ENCODE peak calls at places on chromosomes 16 and 17, in nine cellular contexts. E is Panc1; L is lung; D is KG1; J is posterior cingulate gyrus; G is stimulated activated CD4-positive, alpha-beta T cell treated with anti-CD3 and anti-CD28 coated beads, Interleukin-2, amount 100 ng/mL, for 4 hours; F is cardiac septum; K is stomach; W is NAMALWA. Z is an unnamed sample.

GRCh38 chr17:40326014-40326831 is 17.2 kb downstream of the RARA start:
- DNase-seq in G (no peak), K (no peak), W (peak), J (no peak), D (no peak), L (no peak), F (no peak), E (no peak), Z (no peak)

GRCh38 chr17:57422574-57423164 is 166.3 kb downstream of the MSI2 start:
- DNase-seq in F (no peak), K (no peak), D (no peak), W (no peak), G (no peak), E (peak), J (no peak), L (no peak), Z (no peak)

GRCh38 chr17:44912763-44913544 is 2.3 kb downstream of the GFAP start:
- DNase-seq in D (no peak), K (no peak), E (no peak), F (peak), J (no peak), L (no peak), G (no peak), W (no peak), Z (no peak)

GRCh38 chr16:4110065-4110464 is 6.2 kb downstream of the ADCY9 start:
- DNase-seq in F (no peak), J (no peak), D (no peak), G (no peak), L (peak), W (no peak), K (no peak), E (no peak), Z (no peak)

GRCh38 chr17:83135692-83136091 is 56.3 kb downstream of the METRNL start:
- DNase-seq in G (no peak), F (peak), L (no peak), J (no peak), W (no peak), E (no peak), K (no peak), D (no peak), Z (no peak)

GRCh38 chr16:582614-583331 is 7.1 kb upstream of the RAB40C start:
- DNase-seq in J (peak), W (no peak), K (peak), F (no peak), E (no peak), D (no peak), L (no peak), G (no peak), Z (no peak)

GRCh38 chr17:47729486-47729885 is 3.5 kb upstream of the TBX21 start:
- DNase-seq in K (no peak), J (no peak), W (no peak), L (no peak), G (no peak), D (no peak), F (no peak), E (no peak), Z (no peak)

GRCh38 chr17:78993981-78994671 is 14.4 kb upstream of the LGALS3BP start:
- DNase-seq in J (no peak), L (no peak), K (peak), W (no peak), G (no peak), F (peak), E (no peak), D (no peak), Z (peak)

GRCh38 chr17:71127416-71127815 is 958.1 kb downstream of the KCNJ2 start:
- DNase-seq in W (no peak), G (no peak), F (no peak), E (no peak), J (no peak), L (no peak), K (no peak), D (no peak), Z (no peak)

GRCh38 chr16:70370924-70371323 is 24.2 kb downstream of the DDX19A start:
- DNase-seq in K (no peak), E (no peak), F (no peak), J (no peak), D (no peak), W (no peak), G (no peak), L (no peak), Z (no peak)

GRCh38 chr16:79301036-79301435 is 299.5 kb downstream of the MAF start:
- DNase-seq in G (no peak), K (no peak), L (no peak), W (no peak), F (no peak), E (no peak), D (no peak), J (no peak), Z (no peak)

GRCh38 chr16:30645727-30646126 is 5.0 kb upstream of the PRR14 start:
- DNase-seq in F (no peak), K (no peak), D (no peak), G (no peak), E (no peak), L (no peak), W (no peak), J (no peak), Z (no peak)

GRCh38 chr17:6668727-6669425 is 17.3 kb downstream of the C17orf100 start:
- DNase-seq in E (no peak), L (no peak), J (no peak), W (no peak), F (no peak), D (no peak), G (no peak), K (no peak), Z (no peak)

GRCh38 chr16:56824335-56824734 is 40.7 kb upstream of the SLC12A3 start:
- DNase-seq in J (no peak), K (peak), G (no peak), E (no peak), D (no peak), F (no peak), L (peak), W (peak), Z (no peak)

GRCh38 chr16:6160871-6161270 is 1063.3 kb upstream of the EEF2KMT start:
- DNase-seq in W (no peak), D (no peak), L (no peak), G (no peak), E (no peak), J (no peak), K (no peak), F (no peak), Z (no peak)

GRCh38 chr17:77735341-77736206 is 222.9 kb upstream of the TNRC6C start:
- DNase-seq in E (no peak), W (no peak), F (no peak), J (no peak), G (no peak), L (peak), K (peak), D (no peak), Z (peak)